ENCODE peak calls at places on chromosome 20, in seven cellular contexts. Q, W, A, F, O, E and M are unnamed samples.
A peak's percentile ranks its signal among the peaks of the same experiment; 100 is the strongest.

GRCh38 chr20:33445881-33446615 is 2.5 kb upstream of the SNTA1 start:
- DNase-seq in Q (no peak), W (no peak), A (no peak), F (no peak), O (no peak), E (no peak), M (no peak)

GRCh38 chr20:50519036-50519780 is 9.0 kb downstream of the PTPN1 start:
- DNase-seq in Q (no peak), W (no peak), A (no peak), F (no peak), O (no peak), E (no peak), M (no peak)

GRCh38 chr20:16864069-16864468 is 115.9 kb downstream of the OTOR start:
- DNase-seq in Q (peak; percentile 9), W (no peak), A (no peak), F (no peak), O (no peak), E (no peak), M (no peak)

GRCh38 chr20:34516874-34517542 is 786 bp downstream of the DYNLRB1 start:
- DNase-seq in Q (no peak), W (no peak), A (no peak), F (no peak), O (no peak), E (no peak), M (no peak)

GRCh38 chr20:2610941-2611720 is 41.3 kb upstream of the NOP56 start:
- DNase-seq in Q (no peak), W (no peak), A (no peak), F (no peak), O (no peak), E (no peak), M (no peak)

GRCh38 chr20:50191065-50191565 is 485 bp downstream of the CEBPB start:
- DNase-seq in Q (no peak), W (peak; percentile 74), A (peak; percentile 81), F (no peak), O (no peak), E (peak; percentile 73), M (no peak)

GRCh38 chr20:46348972-46349741 is 40.9 kb upstream of the CDH22 start:
- DNase-seq in Q (peak; percentile 43), W (peak; percentile 66), A (peak; percentile 79), F (peak; percentile 54), O (no peak), E (peak; percentile 57), M (no peak)

GRCh38 chr20:13671500-13672288 is 33.0 kb upstream of the TASP1 start:
- DNase-seq in Q (no peak), W (no peak), A (no peak), F (peak; percentile 27), O (no peak), E (no peak), M (peak; percentile 55)

GRCh38 chr20:62606551-62607201 is 35.6 kb upstream of the SLCO4A1 start:
- DNase-seq in Q (no peak), W (peak; percentile 48), A (peak; percentile 80), F (peak; percentile 57), O (no peak), E (peak; percentile 78), M (no peak)

GRCh38 chr20:38167851-38168760 is 3.0 kb upstream of the TGM2 start:
- DNase-seq in Q (peak; percentile 91), W (peak; percentile 53), A (peak; percentile 87), F (no peak), O (peak; percentile 70), E (peak; percentile 78), M (peak; percentile 77)

GRCh38 chr20:19942611-19943010 is 74.6 kb upstream of the NAA20 start:
- DNase-seq in Q (no peak), W (no peak), A (no peak), F (no peak), O (no peak), E (no peak), M (no peak)

GRCh38 chr20:37968726-37969401 is 64.4 kb downstream of the TTI1 start:
- DNase-seq in Q (peak; percentile 13), W (no peak), A (no peak), F (no peak), O (no peak), E (no peak), M (no peak)

GRCh38 chr20:63028461-63028921 is 21.7 kb upstream of the BHLHE23 start:
- DNase-seq in Q (no peak), W (no peak), A (peak; percentile 15), F (no peak), O (no peak), E (no peak), M (no peak)

GRCh38 chr20:58608096-58608840 is 42.8 kb upstream of the STX16 start:
- DNase-seq in Q (no peak), W (no peak), A (peak; percentile 25), F (no peak), O (no peak), E (no peak), M (no peak)
- TF ChIP-seq CTCF in Q (no peak), W (no peak), A (no peak), F (no peak), O (no peak), E (no peak), M (no peak)

DNA sequence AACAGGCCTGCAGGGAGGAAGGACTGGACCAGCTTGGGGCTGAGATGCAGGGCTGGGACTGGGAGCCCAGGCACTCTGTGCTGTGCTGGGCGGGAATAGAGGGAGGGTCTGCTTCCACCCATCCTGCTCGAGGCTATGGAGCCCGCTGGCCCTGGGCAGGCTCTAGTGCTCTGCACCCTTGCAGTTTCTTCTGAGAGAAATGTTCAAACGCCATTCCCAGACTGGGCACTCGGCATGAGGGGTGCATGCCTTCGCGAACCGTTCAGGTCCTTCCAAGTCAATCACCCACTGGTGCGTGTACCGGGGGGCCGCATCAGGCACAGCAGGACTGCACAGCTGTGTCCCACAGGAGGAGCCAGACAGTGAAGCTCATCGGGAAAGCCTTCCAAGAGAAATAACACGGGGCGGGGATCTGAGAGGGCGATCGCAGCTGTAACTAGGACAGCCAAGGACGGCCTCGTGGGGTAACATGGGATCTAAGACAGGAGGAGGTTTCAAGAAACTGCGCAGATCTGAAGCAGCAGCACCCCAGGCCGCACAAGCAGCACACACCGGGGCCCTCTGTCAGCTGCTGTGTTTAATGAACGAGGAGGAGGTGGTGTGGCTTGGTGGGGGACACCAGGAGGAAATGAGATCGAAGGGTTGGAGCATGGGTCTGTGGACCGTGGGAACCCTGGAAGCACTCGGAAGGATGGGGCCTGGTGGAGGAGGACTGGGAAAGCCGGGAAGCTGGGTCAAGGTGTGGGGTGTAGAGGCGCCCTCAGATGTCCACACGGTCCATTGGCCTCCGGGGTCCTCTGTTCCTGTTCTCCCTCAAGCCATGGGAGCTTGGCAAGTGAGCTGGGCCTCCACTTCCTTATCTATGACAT is 26.1 kb upstream of the PYGB start:
- DNase-seq in Q (no peak), W (no peak), A (peak; percentile 74), F (no peak), O (no peak), E (peak; percentile 66), M (no peak)
- H3K4me3 ChIP-seq in Q (no peak overlapping the region), W (no peak overlapping the region), A (no peak overlapping the region), F (no peak overlapping the region), O (no peak overlapping the region), E (no peak overlapping the region), M (no peak overlapping the region)

GRCh38 chr20:57048027-57048869 is 218.2 kb downstream of the BMP7 start:
- DNase-seq in Q (peak; percentile 81), W (no peak), A (no peak), F (no peak), O (no peak), E (no peak), M (no peak)

GRCh38 chr20:57043669-57044268 is 222.7 kb downstream of the BMP7 start:
- DNase-seq in Q (no peak), W (no peak), A (no peak), F (no peak), O (no peak), E (no peak), M (no peak)

GRCh38 chr20:57049298-57049697 is 217.1 kb downstream of the BMP7 start:
- DNase-seq in Q (no peak), W (no peak), A (no peak), F (no peak), O (no peak), E (no peak), M (no peak)

GRCh38 chr20:57051096-57051495 is 215.3 kb downstream of the BMP7 start:
- DNase-seq in Q (no peak), W (no peak), A (no peak), F (no peak), O (no peak), E (no peak), M (no peak)

DNA sequence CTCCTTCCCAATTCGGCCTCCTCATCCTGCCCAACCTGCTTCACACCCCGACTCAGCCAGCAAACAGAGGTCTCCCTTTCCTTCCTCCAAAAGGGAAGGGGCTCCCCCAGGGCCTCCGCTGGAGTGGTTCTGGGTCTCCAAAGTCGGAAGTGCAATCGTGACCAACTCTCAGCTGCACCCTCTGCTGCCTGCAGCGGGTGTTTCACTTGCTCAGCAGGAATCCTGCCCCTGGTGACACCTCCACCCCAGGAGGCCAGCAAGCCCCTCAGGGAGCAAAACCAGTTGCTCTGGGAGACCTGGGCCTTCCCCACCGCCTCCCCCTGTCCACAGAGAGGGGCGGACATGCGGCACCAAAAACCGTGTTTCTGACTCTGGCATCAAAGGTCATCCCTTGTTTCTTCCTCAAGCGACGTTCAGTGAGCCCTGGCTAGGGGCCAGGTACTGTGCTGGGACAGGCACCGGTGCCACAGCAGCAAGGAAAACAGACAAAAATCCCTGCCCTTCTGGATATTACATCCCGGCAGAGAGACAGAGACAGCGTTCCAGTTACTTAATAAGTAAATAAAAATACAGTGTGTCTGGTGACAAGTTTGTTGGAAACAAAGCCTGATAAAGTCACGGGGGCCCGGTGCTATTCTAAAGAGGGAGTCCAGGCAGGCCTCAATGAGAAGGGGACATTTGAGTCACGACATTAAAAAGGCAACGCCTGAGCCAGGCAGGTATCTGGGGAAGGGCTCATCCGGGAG is 219.0 kb downstream of the BMP7 start:
- DNase-seq in Q (peak; percentile 59), W (no peak), A (no peak), F (no peak), O (no peak), E (no peak), M (no peak)
- TF ChIP-seq CTCF in Q (peak; percentile 35), W (no peak), A (no peak), F (no peak), O (no peak), E (no peak), M (peak; percentile 8)

GRCh38 chr20:48150568-48150967 is 365.3 kb upstream of the SULF2 start:
- DNase-seq in Q (no peak), W (no peak), A (no peak), F (no peak), O (no peak), E (no peak), M (no peak)

GRCh38 chr20:48154040-48154439 is 368.8 kb upstream of the SULF2 start:
- DNase-seq in Q (no peak), W (no peak), A (no peak), F (no peak), O (no peak), E (no peak), M (no peak)

GRCh38 chr20:48155231-48155630 is 369.9 kb upstream of the SULF2 start:
- DNase-seq in Q (no peak), W (peak; percentile 35), A (no peak), F (no peak), O (no peak), E (no peak), M (no peak)

GRCh38 chr20:48153105-48153504 is 367.8 kb upstream of the SULF2 start:
- DNase-seq in Q (no peak), W (no peak), A (no peak), F (no peak), O (no peak), E (no peak), M (no peak)

DNA sequence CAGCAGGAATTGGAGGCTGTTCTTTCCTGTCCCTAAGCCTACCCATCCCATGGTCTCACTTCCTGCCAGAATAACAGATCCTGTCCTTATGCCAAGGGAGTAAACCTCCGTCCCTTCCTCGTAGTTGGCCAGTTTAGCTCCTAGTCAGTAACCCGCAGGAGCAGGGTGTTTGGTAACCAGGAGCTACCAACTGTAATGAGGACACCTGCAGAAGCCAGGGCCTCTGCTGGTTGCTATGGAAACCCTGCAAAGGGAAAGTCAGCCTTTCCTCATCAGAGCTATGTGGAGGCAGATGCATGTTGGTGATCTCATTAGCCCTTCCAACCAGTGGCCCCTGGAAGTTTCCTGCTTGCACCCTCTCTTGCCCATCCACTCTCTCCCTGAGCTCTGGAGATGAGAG is 368.2 kb upstream of the SULF2 start:
- DNase-seq in Q (no peak), W (peak; percentile 32), A (no peak), F (no peak), O (no peak), E (no peak), M (no peak)
- H3K4me3 ChIP-seq in Q (no peak overlapping the region), W (no peak overlapping the region), A (no peak overlapping the region), F (no peak overlapping the region), O (no peak overlapping the region), E (no peak overlapping the region), M (no peak overlapping the region)